ENCODE peak calls at places on chromosomes 5 and 9, in six cellular contexts. H is endothelial cell of umbilical vein; J is cardiac muscle cell; P is effector memory CD4-positive, alpha-beta T cell; Y is astrocyte; Z is SK-N-SH. V is an unnamed sample. For H3K4me1 and H3K9me3, the result is how much of the 10 kb centered on the place peaks cover.

GRCh38 chr5:151451626-151452520 is 4.5 kb downstream of the SLC36A1 start:
- DNase-seq in H (no peak), J (peak), P (no peak), Y (peak), Z (no peak), V (no peak)

GRCh38 chr5:133519191-133519590 is 93.2 kb downstream of the FSTL4 start:
- DNase-seq in H (no peak), J (no peak), P (no peak), Y (no peak), Z (no peak), V (no peak)

GRCh38 chr5:14574124-14574523 is 7.5 kb upstream of the OTULINL start:
- DNase-seq in H (no peak), J (no peak), P (no peak), Y (no peak), Z (no peak), V (no peak)

GRCh38 chr9:2729003-2729402 is 11.7 kb downstream of the KCNV2 start:
- DNase-seq in H (no peak), J (peak), P (no peak), Y (peak), Z (no peak), V (no peak)

GRCh38 chr5:10364186-10364689 is 10.7 kb downstream of the MARCHF6 start:
- DNase-seq in H (no peak), J (no peak), P (no peak), Y (no peak), Z (no peak), V (no peak)

GRCh38 chr5:172107606-172108005 is 80.4 kb downstream of the STK10 start:
- DNase-seq in H (no peak), J (peak), P (no peak), Y (peak), Z (no peak), V (no peak)

GRCh38 chr5:5658226-5658625 is 235.7 kb downstream of the ICE1 start:
- DNase-seq in H (no peak), J (peak), P (no peak), Y (peak), Z (no peak), V (peak)

GRCh38 chr9:16728128-16728505 is 142.4 kb downstream of the BNC2 start:
- DNase-seq in H (no peak), J (peak), P (no peak), Y (no peak), Z (no peak), V (no peak)

GRCh38 chr5:95809414-95809960 is 13.0 kb downstream of the GLRX start:
- DNase-seq in H (peak), J (peak), P (no peak), Y (peak), Z (no peak), V (no peak)

DNA sequence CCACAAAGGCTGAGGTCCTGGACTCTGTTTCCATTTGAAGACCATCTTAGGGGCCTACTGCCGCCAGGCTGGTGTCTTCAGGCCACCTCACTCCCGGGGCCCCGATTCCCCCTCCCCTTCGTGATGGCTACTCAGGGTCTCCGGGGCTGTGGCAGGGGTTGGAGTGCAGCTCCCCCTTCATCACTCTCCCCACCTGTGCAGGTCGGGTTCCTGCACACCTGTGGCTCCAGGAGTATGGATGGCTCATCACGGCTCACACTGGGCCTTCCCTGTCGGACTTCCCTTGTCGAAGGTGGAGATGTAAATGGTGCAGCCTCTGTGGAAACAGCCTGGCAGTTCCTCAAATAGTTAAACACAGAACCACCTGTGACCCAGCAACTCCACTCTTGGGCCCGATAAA is 11.9 kb downstream of the LCN9 start:
- DNase-seq in H (no peak), J (no peak), P (no peak), Y (no peak), Z (no peak), V (no peak)
- H3K4me1 ChIP-seq in H (under half), J (under half), P (under half), Y (under half), Z (under half), V (under half)

GRCh38 chr9:91757802-91758201 is 192.2 kb downstream of the ROR2 start:
- DNase-seq in H (no peak), J (no peak), P (no peak), Y (no peak), Z (no peak), V (no peak)

GRCh38 chr9:91761362-91761761 is 188.7 kb downstream of the ROR2 start:
- DNase-seq in H (no peak), J (no peak), P (no peak), Y (no peak), Z (no peak), V (no peak)

GRCh38 chr9:91755761-91756638 is 194.0 kb downstream of the ROR2 start:
- DNase-seq in H (no peak), J (no peak), P (no peak), Y (no peak), Z (no peak), V (no peak)

GRCh38 chr9:91760906-91761305 is 189.1 kb downstream of the ROR2 start:
- DNase-seq in H (no peak), J (no peak), P (no peak), Y (no peak), Z (no peak), V (no peak)

GRCh38 chr9:91758491-91758981 is 191.5 kb downstream of the ROR2 start:
- DNase-seq in H (peak), J (peak), P (no peak), Y (no peak), Z (peak), V (no peak)
- H3K27ac ChIP-seq in H (no peak), J (no peak), P (no peak), Y (no peak), Z (no peak), V (no peak)

GRCh38 chr5:92313385-92313784 is 930.3 kb upstream of the ARRDC3 start:
- DNase-seq in H (no peak), J (no peak), P (no peak), Y (no peak), Z (no peak), V (no peak)
- H3K9me3 ChIP-seq in H (under half), J (under half), P (under half), Y (under half), Z (under half), V (under half)

DNA sequence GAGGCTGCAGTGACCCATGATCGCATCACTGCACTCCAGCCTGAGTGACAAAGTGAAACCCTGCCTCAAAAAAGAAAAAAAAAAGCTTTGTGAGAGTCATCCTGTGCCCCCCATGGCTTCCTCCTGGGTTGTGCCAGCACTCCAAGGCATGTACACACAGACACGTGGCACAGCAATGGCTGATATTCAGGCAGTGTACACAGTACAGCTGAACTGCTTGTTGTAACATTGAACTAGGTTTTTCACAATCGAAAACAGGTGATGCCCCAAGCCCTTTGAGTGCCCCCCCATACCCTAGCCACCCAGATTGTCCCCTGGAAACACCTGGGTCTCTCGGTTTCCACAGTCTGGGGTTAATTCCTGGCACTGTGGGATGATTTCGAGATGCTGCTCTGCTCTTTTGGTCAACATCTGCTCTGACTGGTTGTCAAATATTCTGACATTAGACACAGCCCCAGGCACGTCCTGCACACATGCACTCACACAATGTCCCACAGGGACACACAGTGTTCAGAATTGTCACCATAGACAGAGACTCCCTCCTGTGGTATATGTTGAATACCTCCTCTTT is 9.2 kb downstream of the SPINK4 start:
- DNase-seq in H (no peak), J (no peak), P (no peak), Y (no peak), Z (no peak), V (no peak)
- H3K4me1 ChIP-seq in H (under half), J (under half), P (under half), Y (under half), Z (under half), V (under half)

GRCh38 chr9:38084556-38084880 is 15.5 kb upstream of the SHB start:
- DNase-seq in H (no peak), J (no peak), P (no peak), Y (no peak), Z (no peak), V (no peak)
- H3K27ac ChIP-seq in H (no peak), J (no peak), P (no peak), Y (no peak), Z (no peak), V (no peak)

GRCh38 chr5:125073090-125073489 is 326.7 kb upstream of the ZNF608 start:
- DNase-seq in H (no peak), J (no peak), P (no peak), Y (no peak), Z (no peak), V (no peak)

GRCh38 chr5:125081101-125081500 is 334.7 kb upstream of the ZNF608 start:
- DNase-seq in H (no peak), J (no peak), P (no peak), Y (no peak), Z (no peak), V (no peak)

GRCh38 chr5:125075567-125075966 is 329.1 kb upstream of the ZNF608 start:
- DNase-seq in H (no peak), J (no peak), P (no peak), Y (no peak), Z (no peak), V (no peak)
- H3K9me3 ChIP-seq in H (under half), J (under half), P (under half), Y (under half), Z (under half), V (under half)

DNA sequence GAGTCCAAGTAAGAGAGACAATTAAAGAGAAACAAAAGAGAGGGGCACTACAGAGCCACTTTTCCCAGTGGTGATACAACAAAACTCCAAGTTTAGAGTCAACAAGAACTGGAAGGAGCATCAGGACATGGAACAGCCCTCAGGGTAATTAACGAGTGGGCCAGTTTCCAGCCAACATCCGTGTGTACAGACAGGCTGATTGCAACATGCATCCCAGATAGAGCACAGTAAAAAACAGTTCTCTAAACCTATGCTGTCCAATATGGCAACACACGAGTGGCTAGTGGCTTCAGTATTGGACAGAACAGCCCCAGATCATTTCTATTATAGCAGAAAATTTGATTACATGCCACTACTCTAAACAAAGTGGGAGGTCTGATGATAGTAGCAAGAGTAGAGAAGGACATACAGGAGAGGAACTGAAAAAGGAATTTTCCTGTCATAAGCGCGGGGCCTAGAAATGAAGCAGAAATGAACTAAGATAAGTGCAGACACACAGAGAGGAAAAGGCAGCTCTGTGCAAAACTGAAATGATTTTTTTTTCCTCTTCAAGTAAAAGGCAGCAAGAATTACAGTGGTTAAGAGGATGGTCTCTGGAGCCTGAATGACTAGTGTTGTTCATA is 175.6 kb upstream of the CCNG1 start:
- DNase-seq in H (no peak), J (no peak), P (no peak), Y (no peak), Z (no peak), V (no peak)
- H3K4me1 ChIP-seq in H (under half), J (under half), P (under half), Y (under half), Z (under half), V (under half)

GRCh38 chr9:107712390-107712789 is 222.8 kb upstream of the KLF4 start:
- DNase-seq in H (peak), J (peak), P (no peak), Y (peak), Z (no peak), V (no peak)
- H3K27ac ChIP-seq in H (no peak), J (no peak), P (no peak), Y (no peak), Z (no peak), V (no peak)

V was measured in lung.